ENCODE peak calls at places on chromosomes 3 and 15, in nine cellular contexts. One of them, this sample, is unnamed.

GRCh38 chr3:127374626-127375010 is 86.8 kb upstream of the PRR20G start:
- DNase-seq in HEK293T: no peak
- DNase-seq in GM23248: no peak
- DNase-seq in A549: no peak
- DNase-seq in activated CD4-positive, CD25-positive, alpha-beta regulatory T cell: no peak
- DNase-seq in NCI-H1092: no peak
- DNase-seq in progenitor cell of endocrine pancreas: no peak
- DNase-seq in GM06990: no peak
- DNase-seq in activated CD4-positive, alpha-beta T cell treated with anti-CD3 and anti-CD28 coated beads for 36 hours: no peak
- DNase-seq in this sample: no peak

GRCh38 chr3:151732861-151733260 is 866 bp upstream of the AADACL2 start:
- DNase-seq in GM23248: no peak
- DNase-seq in activated CD4-positive, alpha-beta T cell treated with anti-CD3 and anti-CD28 coated beads for 36 hours: no peak
- DNase-seq in NCI-H1092: no peak
- DNase-seq in activated CD4-positive, CD25-positive, alpha-beta regulatory T cell: no peak
- DNase-seq in HEK293T: no peak
- DNase-seq in A549: no peak
- DNase-seq in GM06990: no peak
- DNase-seq in progenitor cell of endocrine pancreas: no peak
- DNase-seq in this sample: no peak

GRCh38 chr3:188627652-188628051 is 473.7 kb downstream of the LPP start:
- DNase-seq in HEK293T: no peak
- DNase-seq in activated CD4-positive, CD25-positive, alpha-beta regulatory T cell: no peak
- DNase-seq in NCI-H1092: no peak
- DNase-seq in progenitor cell of endocrine pancreas: no peak
- DNase-seq in GM23248: peak
- DNase-seq in activated CD4-positive, alpha-beta T cell treated with anti-CD3 and anti-CD28 coated beads for 36 hours: no peak
- DNase-seq in GM06990: no peak
- DNase-seq in A549: no peak
- DNase-seq in this sample: no peak

GRCh38 chr15:99863527-99864198 is 130.4 kb upstream of the LYSMD4 start:
- DNase-seq in A549: no peak
- DNase-seq in GM06990: no peak
- DNase-seq in progenitor cell of endocrine pancreas: no peak
- DNase-seq in activated CD4-positive, CD25-positive, alpha-beta regulatory T cell: no peak
- DNase-seq in NCI-H1092: no peak
- DNase-seq in activated CD4-positive, alpha-beta T cell treated with anti-CD3 and anti-CD28 coated beads for 36 hours: no peak
- DNase-seq in GM23248: no peak
- DNase-seq in HEK293T: no peak
- DNase-seq in this sample: no peak

GRCh38 chr15:74793135-74794028 is 11.5 kb downstream of the CSK start:
- DNase-seq in activated CD4-positive, alpha-beta T cell treated with anti-CD3 and anti-CD28 coated beads for 36 hours: peak
- DNase-seq in progenitor cell of endocrine pancreas: no peak
- DNase-seq in A549: no peak
- DNase-seq in HEK293T: no peak
- DNase-seq in GM06990: no peak
- DNase-seq in activated CD4-positive, CD25-positive, alpha-beta regulatory T cell: peak
- DNase-seq in GM23248: no peak
- DNase-seq in NCI-H1092: no peak
- DNase-seq in this sample: no peak

GRCh38 chr15:61038910-61039309 is 190.2 kb downstream of the RORA start:
- DNase-seq in GM23248: no peak
- DNase-seq in activated CD4-positive, alpha-beta T cell treated with anti-CD3 and anti-CD28 coated beads for 36 hours: no peak
- DNase-seq in NCI-H1092: no peak
- DNase-seq in A549: no peak
- DNase-seq in GM06990: no peak
- DNase-seq in activated CD4-positive, CD25-positive, alpha-beta regulatory T cell: no peak
- DNase-seq in progenitor cell of endocrine pancreas: no peak
- DNase-seq in HEK293T: no peak
- DNase-seq in this sample: no peak

GRCh38 chr3:155737844-155738460 is 6.9 kb downstream of the PLCH1 start:
- DNase-seq in GM06990: no peak
- DNase-seq in A549: peak
- DNase-seq in NCI-H1092: no peak
- DNase-seq in progenitor cell of endocrine pancreas: peak
- DNase-seq in activated CD4-positive, CD25-positive, alpha-beta regulatory T cell: no peak
- DNase-seq in activated CD4-positive, alpha-beta T cell treated with anti-CD3 and anti-CD28 coated beads for 36 hours: no peak
- DNase-seq in GM23248: no peak
- DNase-seq in HEK293T: no peak
- DNase-seq in this sample: no peak

GRCh38 chr3:58585005-58585786 is 8.0 kb upstream of the FAM107A start:
- DNase-seq in progenitor cell of endocrine pancreas: peak
- DNase-seq in activated CD4-positive, CD25-positive, alpha-beta regulatory T cell: no peak
- DNase-seq in GM06990: peak
- DNase-seq in activated CD4-positive, alpha-beta T cell treated with anti-CD3 and anti-CD28 coated beads for 36 hours: peak
- DNase-seq in GM23248: peak
- DNase-seq in A549: peak
- DNase-seq in HEK293T: peak
- DNase-seq in NCI-H1092: peak
- DNase-seq in this sample: peak

GRCh38 chr3:170826047-170826446 is 43.9 kb downstream of the RPL22L1 start:
- DNase-seq in GM23248: no peak
- DNase-seq in NCI-H1092: no peak
- DNase-seq in GM06990: no peak
- DNase-seq in HEK293T: no peak
- DNase-seq in activated CD4-positive, CD25-positive, alpha-beta regulatory T cell: no peak
- DNase-seq in progenitor cell of endocrine pancreas: no peak
- DNase-seq in activated CD4-positive, alpha-beta T cell treated with anti-CD3 and anti-CD28 coated beads for 36 hours: no peak
- DNase-seq in A549: no peak
- DNase-seq in this sample: no peak

GRCh38 chr3:31369637-31370036 is 163.1 kb upstream of the STT3B start:
- DNase-seq in activated CD4-positive, CD25-positive, alpha-beta regulatory T cell: no peak
- DNase-seq in activated CD4-positive, alpha-beta T cell treated with anti-CD3 and anti-CD28 coated beads for 36 hours: no peak
- DNase-seq in progenitor cell of endocrine pancreas: no peak
- DNase-seq in GM23248: peak
- DNase-seq in HEK293T: no peak
- DNase-seq in NCI-H1092: no peak
- DNase-seq in GM06990: no peak
- DNase-seq in A549: no peak
- DNase-seq in this sample: no peak

GRCh38 chr15:69265347-69265955 is 33.3 kb upstream of the PAQR5 start:
- DNase-seq in GM23248: peak
- DNase-seq in GM06990: no peak
- DNase-seq in activated CD4-positive, CD25-positive, alpha-beta regulatory T cell: no peak
- DNase-seq in A549: peak
- DNase-seq in progenitor cell of endocrine pancreas: no peak
- DNase-seq in HEK293T: peak
- DNase-seq in activated CD4-positive, alpha-beta T cell treated with anti-CD3 and anti-CD28 coated beads for 36 hours: no peak
- DNase-seq in NCI-H1092: peak
- DNase-seq in this sample: no peak

GRCh38 chr3:136498919-136499447 is 248.8 kb downstream of the PCCB start:
- DNase-seq in NCI-H1092: no peak
- DNase-seq in HEK293T: no peak
- DNase-seq in GM06990: no peak
- DNase-seq in progenitor cell of endocrine pancreas: no peak
- DNase-seq in GM23248: no peak
- DNase-seq in activated CD4-positive, alpha-beta T cell treated with anti-CD3 and anti-CD28 coated beads for 36 hours: no peak
- DNase-seq in activated CD4-positive, CD25-positive, alpha-beta regulatory T cell: no peak
- DNase-seq in A549: no peak
- DNase-seq in this sample: no peak

GRCh38 chr3:31124368-31124767 is 229.9 kb upstream of the GADL1 start:
- DNase-seq in GM23248: no peak
- DNase-seq in progenitor cell of endocrine pancreas: no peak
- DNase-seq in NCI-H1092: no peak
- DNase-seq in GM06990: no peak
- DNase-seq in activated CD4-positive, alpha-beta T cell treated with anti-CD3 and anti-CD28 coated beads for 36 hours: no peak
- DNase-seq in HEK293T: no peak
- DNase-seq in A549: no peak
- DNase-seq in activated CD4-positive, CD25-positive, alpha-beta regulatory T cell: no peak
- DNase-seq in this sample: no peak

GRCh38 chr15:25241241-25241801 is 197.5 kb downstream of the UBE3A start:
- DNase-seq in activated CD4-positive, alpha-beta T cell treated with anti-CD3 and anti-CD28 coated beads for 36 hours: no peak
- DNase-seq in GM23248: no peak
- DNase-seq in activated CD4-positive, CD25-positive, alpha-beta regulatory T cell: no peak
- DNase-seq in A549: no peak
- DNase-seq in NCI-H1092: no peak
- DNase-seq in GM06990: no peak
- DNase-seq in progenitor cell of endocrine pancreas: no peak
- DNase-seq in HEK293T: no peak
- DNase-seq in this sample: no peak

GRCh38 chr3:16338999-16339398 is 74.0 kb downstream of the OXNAD1 start:
- DNase-seq in NCI-H1092: no peak
- DNase-seq in A549: peak
- DNase-seq in progenitor cell of endocrine pancreas: no peak
- DNase-seq in GM23248: peak
- DNase-seq in HEK293T: no peak
- DNase-seq in GM06990: no peak
- DNase-seq in activated CD4-positive, alpha-beta T cell treated with anti-CD3 and anti-CD28 coated beads for 36 hours: peak
- DNase-seq in activated CD4-positive, CD25-positive, alpha-beta regulatory T cell: no peak
- DNase-seq in this sample: no peak

GRCh38 chr3:124850633-124851032 is 36.5 kb downstream of the ITGB5 start:
- DNase-seq in GM23248: peak
- DNase-seq in HEK293T: no peak
- DNase-seq in NCI-H1092: no peak
- DNase-seq in A549: no peak
- DNase-seq in GM06990: no peak
- DNase-seq in progenitor cell of endocrine pancreas: no peak
- DNase-seq in activated CD4-positive, alpha-beta T cell treated with anti-CD3 and anti-CD28 coated beads for 36 hours: no peak
- DNase-seq in activated CD4-positive, CD25-positive, alpha-beta regulatory T cell: no peak
- DNase-seq in this sample: no peak

GRCh38 chr15:60740787-60741354 is 261.9 kb upstream of the ICE2 start:
- DNase-seq in GM23248: peak
- DNase-seq in progenitor cell of endocrine pancreas: no peak
- DNase-seq in activated CD4-positive, CD25-positive, alpha-beta regulatory T cell: no peak
- DNase-seq in HEK293T: no peak
- DNase-seq in GM06990: no peak
- DNase-seq in activated CD4-positive, alpha-beta T cell treated with anti-CD3 and anti-CD28 coated beads for 36 hours: no peak
- DNase-seq in NCI-H1092: no peak
- DNase-seq in A549: no peak
- DNase-seq in this sample: no peak

GRCh38 chr3:193389335-193389734 is 10.8 kb upstream of the ATP13A5 start:
- DNase-seq in GM06990: no peak
- DNase-seq in HEK293T: no peak
- DNase-seq in activated CD4-positive, alpha-beta T cell treated with anti-CD3 and anti-CD28 coated beads for 36 hours: no peak
- DNase-seq in NCI-H1092: no peak
- DNase-seq in GM23248: no peak
- DNase-seq in activated CD4-positive, CD25-positive, alpha-beta regulatory T cell: no peak
- DNase-seq in progenitor cell of endocrine pancreas: no peak
- DNase-seq in A549: no peak
- DNase-seq in this sample: no peak

GRCh38 chr15:29844290-29844903 is 22.1 kb upstream of the TJP1 start:
- DNase-seq in GM06990: no peak
- DNase-seq in HEK293T: no peak
- DNase-seq in GM23248: peak
- DNase-seq in progenitor cell of endocrine pancreas: no peak
- DNase-seq in NCI-H1092: no peak
- DNase-seq in activated CD4-positive, alpha-beta T cell treated with anti-CD3 and anti-CD28 coated beads for 36 hours: no peak
- DNase-seq in A549: no peak
- DNase-seq in activated CD4-positive, CD25-positive, alpha-beta regulatory T cell: no peak
- DNase-seq in this sample: no peak

GRCh38 chr3:14539384-14540208 is 546 bp downstream of the GRIP2 start:
- DNase-seq in GM06990: no peak
- DNase-seq in activated CD4-positive, alpha-beta T cell treated with anti-CD3 and anti-CD28 coated beads for 36 hours: no peak
- DNase-seq in activated CD4-positive, CD25-positive, alpha-beta regulatory T cell: no peak
- DNase-seq in HEK293T: no peak
- DNase-seq in GM23248: no peak
- DNase-seq in progenitor cell of endocrine pancreas: no peak
- DNase-seq in NCI-H1092: no peak
- DNase-seq in A549: no peak
- DNase-seq in this sample: no peak

GRCh38 chr3:45020534-45020933 is 5.6 kb upstream of the CLEC3B start:
- DNase-seq in activated CD4-positive, alpha-beta T cell treated with anti-CD3 and anti-CD28 coated beads for 36 hours: no peak
- DNase-seq in progenitor cell of endocrine pancreas: no peak
- DNase-seq in NCI-H1092: no peak
- DNase-seq in GM06990: no peak
- DNase-seq in HEK293T: no peak
- DNase-seq in A549: no peak
- DNase-seq in GM23248: no peak
- DNase-seq in activated CD4-positive, CD25-positive, alpha-beta regulatory T cell: no peak
- DNase-seq in this sample: no peak

GRCh38 chr15:43777293-43777819 is 590 bp upstream of the ELL3 start:
- DNase-seq in A549: no peak
- DNase-seq in activated CD4-positive, CD25-positive, alpha-beta regulatory T cell: peak
- DNase-seq in activated CD4-positive, alpha-beta T cell treated with anti-CD3 and anti-CD28 coated beads for 36 hours: peak
- DNase-seq in progenitor cell of endocrine pancreas: peak
- DNase-seq in GM06990: peak
- DNase-seq in HEK293T: peak
- DNase-seq in GM23248: peak
- DNase-seq in NCI-H1092: peak
- DNase-seq in this sample: peak

GRCh38 chr3:32313723-32314473 is 75.4 kb downstream of the CMTM8 start:
- DNase-seq in NCI-H1092: no peak
- DNase-seq in progenitor cell of endocrine pancreas: no peak
- DNase-seq in HEK293T: no peak
- DNase-seq in activated CD4-positive, alpha-beta T cell treated with anti-CD3 and anti-CD28 coated beads for 36 hours: peak
- DNase-seq in GM06990: no peak
- DNase-seq in A549: no peak
- DNase-seq in activated CD4-positive, CD25-positive, alpha-beta regulatory T cell: no peak
- DNase-seq in GM23248: peak
- DNase-seq in this sample: no peak

This sample was measured in NCI-H1048.